ENCODE peak calls at places on chromosome 22, in five cellular contexts. One of them, this sample, is unnamed.

GRCh38 chr22:19733755-19734154 is 10.4 kb downstream of the GP1BB start:
- DNase-seq in thyroid gland: no peak
- DNase-seq in colonic mucosa: no peak
- DNase-seq in CD4-positive, alpha-beta memory T cell: no peak
- DNase-seq in aorta: no peak
- DNase-seq in this sample: no peak

GRCh38 chr22:49371325-49372110 is 456.2 kb downstream of the BRD1 start:
- DNase-seq in CD4-positive, alpha-beta memory T cell: no peak
- DNase-seq in thyroid gland: no peak
- DNase-seq in colonic mucosa: peak; percentile 6
- DNase-seq in aorta: no peak
- DNase-seq in this sample: no peak

GRCh38 chr22:41499624-41500280 is 30.8 kb downstream of the ACO2 start:
- DNase-seq in colonic mucosa: no peak
- DNase-seq in thyroid gland: no peak
- DNase-seq in CD4-positive, alpha-beta memory T cell: no peak
- DNase-seq in aorta: no peak
- DNase-seq in this sample: no peak

GRCh38 chr22:24592144-24592845 is 578 bp downstream of the LRRC75B start:
- DNase-seq in aorta: peak; percentile 56
- DNase-seq in CD4-positive, alpha-beta memory T cell: no peak
- DNase-seq in colonic mucosa: no peak
- DNase-seq in thyroid gland: peak; percentile 42
- DNase-seq in this sample: no peak

GRCh38 chr22:39514373-39514973 is 5.9 kb upstream of the ATF4 start:
- DNase-seq in colonic mucosa: peak; percentile 74
- DNase-seq in CD4-positive, alpha-beta memory T cell: no peak
- DNase-seq in aorta: no peak
- DNase-seq in thyroid gland: peak; percentile 55
- DNase-seq in this sample: peak; percentile 63

GRCh38 chr22:41564563-41564962 is 3.8 kb downstream of the CSDC2 start:
- DNase-seq in CD4-positive, alpha-beta memory T cell: no peak
- DNase-seq in colonic mucosa: no peak
- DNase-seq in aorta: no peak
- DNase-seq in thyroid gland: no peak
- DNase-seq in this sample: no peak

GRCh38 chr22:24994070-24994763 is 41.7 kb downstream of the KIAA1671 start:
- DNase-seq in thyroid gland: peak; percentile 46
- DNase-seq in CD4-positive, alpha-beta memory T cell: no peak
- DNase-seq in aorta: no peak
- DNase-seq in colonic mucosa: peak; percentile 89
- DNase-seq in this sample: no peak

GRCh38 chr22:42930810-42931420 is 73.8 kb upstream of the ARFGAP3 start:
- DNase-seq in thyroid gland: no peak
- DNase-seq in colonic mucosa: no peak
- DNase-seq in CD4-positive, alpha-beta memory T cell: no peak
- DNase-seq in aorta: peak; percentile 59
- DNase-seq in this sample: no peak

GRCh38 chr22:49768961-49769690 is 58.5 kb downstream of the BRD1 start:
- DNase-seq in colonic mucosa: no peak
- DNase-seq in aorta: peak; percentile 37
- DNase-seq in thyroid gland: peak; percentile 83
- DNase-seq in CD4-positive, alpha-beta memory T cell: no peak
- DNase-seq in this sample: no peak

GRCh38 chr22:23243859-23244689 is 63.8 kb downstream of the BCR start:
- DNase-seq in colonic mucosa: no peak
- DNase-seq in thyroid gland: no peak
- DNase-seq in CD4-positive, alpha-beta memory T cell: no peak
- DNase-seq in aorta: peak; percentile 27
- DNase-seq in this sample: no peak

GRCh38 chr22:23246982-23247766 is 66.9 kb downstream of the BCR start:
- DNase-seq in aorta: no peak
- DNase-seq in colonic mucosa: no peak
- DNase-seq in thyroid gland: no peak
- DNase-seq in CD4-positive, alpha-beta memory T cell: no peak
- DNase-seq in this sample: no peak

GRCh38 chr22:23245799-23246136 is 65.5 kb downstream of the BCR start:
- DNase-seq in CD4-positive, alpha-beta memory T cell: no peak
- DNase-seq in colonic mucosa: no peak
- DNase-seq in aorta: no peak
- DNase-seq in thyroid gland: no peak
- DNase-seq in this sample: no peak

GRCh38 chr22:23244690-23245044 is 64.4 kb downstream of the BCR start:
- DNase-seq in CD4-positive, alpha-beta memory T cell: no peak
- DNase-seq in aorta: no peak
- DNase-seq in colonic mucosa: no peak
- DNase-seq in thyroid gland: no peak
- DNase-seq in this sample: no peak

GRCh38 chr22:23245045-23245798 is 64.9 kb downstream of the BCR start:
- DNase-seq in aorta: peak; percentile 62
- DNase-seq in CD4-positive, alpha-beta memory T cell: no peak
- DNase-seq in colonic mucosa: no peak
- DNase-seq in thyroid gland: no peak
- DNase-seq in this sample: no peak
- H3K27ac ChIP-seq in aorta: peak overlapping the region; percentile 73
- H3K27ac ChIP-seq in CD4-positive, alpha-beta memory T cell: no peak overlapping the region
- H3K27ac ChIP-seq in colonic mucosa: no peak overlapping the region
- H3K27ac ChIP-seq in thyroid gland: no peak overlapping the region
- H3K27ac ChIP-seq in this sample: no peak overlapping the region

GRCh38 chr22:47373648-47374272 is 611.3 kb downstream of the TBC1D22A start:
- DNase-seq in thyroid gland: no peak
- DNase-seq in aorta: no peak
- DNase-seq in CD4-positive, alpha-beta memory T cell: no peak
- DNase-seq in colonic mucosa: no peak
- DNase-seq in this sample: no peak
- H3K9me3 ChIP-seq in thyroid gland: no peaks in the 10 kb centered on the region
- H3K9me3 ChIP-seq in aorta: no peaks in the 10 kb centered on the region
- H3K9me3 ChIP-seq in CD4-positive, alpha-beta memory T cell: no peaks in the 10 kb centered on the region
- H3K9me3 ChIP-seq in colonic mucosa: no peaks in the 10 kb centered on the region
- H3K9me3 ChIP-seq in this sample: no peaks in the 10 kb centered on the region

GRCh38 chr22:38239101-38239761 is 33.6 kb downstream of the TMEM184B start:
- DNase-seq in thyroid gland: peak; percentile 78
- DNase-seq in colonic mucosa: no peak
- DNase-seq in aorta: peak; percentile 76
- DNase-seq in CD4-positive, alpha-beta memory T cell: no peak
- DNase-seq in this sample: no peak
- H3K27ac ChIP-seq in thyroid gland: peak overlapping the region; percentile 71
- H3K27ac ChIP-seq in colonic mucosa: peak overlapping the region; percentile 45
- H3K27ac ChIP-seq in aorta: peak overlapping the region; percentile 58
- H3K27ac ChIP-seq in CD4-positive, alpha-beta memory T cell: no peak overlapping the region
- H3K27ac ChIP-seq in this sample: no peak overlapping the region

GRCh38 chr22:47548953-47549740 is 786.7 kb downstream of the TBC1D22A start:
- DNase-seq in colonic mucosa: no peak
- DNase-seq in aorta: no peak
- DNase-seq in CD4-positive, alpha-beta memory T cell: no peak
- DNase-seq in thyroid gland: no peak
- DNase-seq in this sample: no peak

GRCh38 chr22:47549741-47550340 is 787.4 kb downstream of the TBC1D22A start:
- DNase-seq in aorta: no peak
- DNase-seq in thyroid gland: no peak
- DNase-seq in colonic mucosa: no peak
- DNase-seq in CD4-positive, alpha-beta memory T cell: no peak
- DNase-seq in this sample: no peak

GRCh38 chr22:47547239-47547661 is 784.8 kb downstream of the TBC1D22A start:
- DNase-seq in colonic mucosa: no peak
- DNase-seq in thyroid gland: no peak
- DNase-seq in CD4-positive, alpha-beta memory T cell: no peak
- DNase-seq in aorta: no peak
- DNase-seq in this sample: no peak

GRCh38 chr22:47550524-47551437 is 788.3 kb downstream of the TBC1D22A start:
- DNase-seq in thyroid gland: no peak
- DNase-seq in colonic mucosa: no peak
- DNase-seq in aorta: no peak
- DNase-seq in CD4-positive, alpha-beta memory T cell: no peak
- DNase-seq in this sample: no peak

DNA sequence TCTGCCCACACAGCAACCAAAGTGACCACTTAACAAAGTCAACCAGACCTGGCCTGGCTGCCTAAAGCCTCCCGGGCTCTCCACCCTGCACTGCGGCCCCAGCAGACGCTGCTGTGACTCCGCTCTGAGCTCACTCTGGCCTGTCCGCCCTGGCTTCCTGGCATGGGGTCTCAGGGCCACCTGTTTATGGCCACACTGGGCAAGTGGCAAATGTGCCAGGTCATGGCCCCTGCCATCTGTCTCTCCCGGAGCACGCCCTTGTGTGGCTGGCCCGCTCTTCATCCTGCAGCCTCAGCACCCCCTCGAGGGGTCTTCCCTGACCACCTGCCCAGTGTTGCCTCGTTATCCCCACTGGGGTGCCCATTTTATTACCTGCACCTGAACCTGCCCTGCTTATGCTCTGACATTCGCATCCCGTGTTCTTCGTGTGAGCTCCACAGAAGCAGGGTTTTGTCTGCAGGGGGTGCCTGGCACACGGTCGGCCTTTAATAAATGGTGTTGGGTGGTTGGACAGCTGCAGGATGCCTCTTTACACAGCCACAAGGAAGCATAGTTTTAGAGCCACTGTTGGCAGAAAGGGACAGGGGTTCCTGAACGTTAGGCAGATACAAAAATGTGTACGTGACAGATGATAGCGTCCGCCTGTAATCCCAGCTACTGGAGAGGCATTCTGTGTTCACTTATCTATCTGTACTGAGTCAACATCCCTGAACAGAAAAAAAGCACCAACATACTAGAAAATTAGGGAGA is 785.6 kb downstream of the TBC1D22A start:
- DNase-seq in colonic mucosa: no peak
- DNase-seq in CD4-positive, alpha-beta memory T cell: no peak
- DNase-seq in thyroid gland: no peak
- DNase-seq in aorta: no peak
- DNase-seq in this sample: no peak
- H3K9me3 ChIP-seq in colonic mucosa: no peaks in the 10 kb centered on the region
- H3K9me3 ChIP-seq in CD4-positive, alpha-beta memory T cell: no peaks in the 10 kb centered on the region
- H3K9me3 ChIP-seq in thyroid gland: no peaks in the 10 kb centered on the region
- H3K9me3 ChIP-seq in aorta: peaks cover 2% of the 10 kb centered on the region
- H3K9me3 ChIP-seq in this sample: no peaks in the 10 kb centered on the region

DNA sequence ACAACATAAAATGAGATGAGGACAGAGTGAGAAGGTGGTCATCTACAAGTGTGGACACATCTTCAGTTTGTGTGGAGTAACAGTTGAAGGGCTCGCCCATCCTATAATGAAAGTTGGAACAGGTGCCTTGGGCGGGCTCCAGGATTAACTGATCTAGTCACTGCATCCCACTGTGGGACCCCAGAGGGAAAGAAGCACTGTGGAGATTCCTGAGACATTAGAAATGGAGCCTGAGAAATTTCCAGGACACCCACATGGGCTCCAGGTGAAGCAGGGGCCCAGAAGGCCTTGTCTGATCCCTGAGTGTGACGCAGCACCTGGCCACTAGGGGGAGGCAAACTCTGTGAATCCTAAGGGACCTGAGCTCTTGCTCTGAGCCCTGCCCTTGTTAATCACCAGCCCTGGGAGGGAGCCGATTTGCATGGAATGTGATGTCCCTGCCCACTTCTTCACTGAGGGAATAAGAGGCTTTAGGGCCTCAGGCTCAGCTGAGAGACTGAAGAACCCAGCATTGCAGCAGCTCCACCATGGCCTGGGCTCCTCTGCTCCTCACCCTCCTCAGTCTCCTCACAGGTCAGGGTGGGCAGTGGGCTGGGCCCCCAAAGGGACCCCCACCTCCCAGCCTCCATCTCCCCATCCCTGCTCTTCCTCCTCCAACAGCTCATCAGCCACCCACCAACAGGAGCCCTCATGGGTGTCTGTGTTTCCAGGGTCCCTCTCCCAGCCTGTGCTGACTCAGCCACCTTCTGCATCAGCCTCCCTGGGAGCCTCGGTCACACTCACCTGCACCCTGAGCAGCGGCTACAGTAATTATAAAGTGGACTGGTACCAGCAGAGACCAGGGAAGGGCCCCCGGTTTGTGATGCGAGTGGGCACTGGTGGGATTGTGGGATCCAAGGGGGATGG is 98.4 kb downstream of the VPREB1 start:
- DNase-seq in CD4-positive, alpha-beta memory T cell: peak; percentile 53
- DNase-seq in aorta: no peak
- DNase-seq in thyroid gland: peak; percentile 95
- DNase-seq in colonic mucosa: peak; percentile 90
- DNase-seq in this sample: peak; percentile 73
- H3K27ac ChIP-seq in CD4-positive, alpha-beta memory T cell: no peak overlapping the region
- H3K27ac ChIP-seq in aorta: no peak overlapping the region
- H3K27ac ChIP-seq in thyroid gland: no peak overlapping the region
- H3K27ac ChIP-seq in colonic mucosa: no peak overlapping the region
- H3K27ac ChIP-seq in this sample: no peak overlapping the region

GRCh38 chr22:45211848-45212247 is 28.8 kb downstream of the KIAA0930 start:
- DNase-seq in aorta: no peak
- DNase-seq in colonic mucosa: no peak
- DNase-seq in CD4-positive, alpha-beta memory T cell: no peak
- DNase-seq in thyroid gland: no peak
- DNase-seq in this sample: no peak
- H3K9me3 ChIP-seq in aorta: no peaks in the 10 kb centered on the region
- H3K9me3 ChIP-seq in colonic mucosa: no peaks in the 10 kb centered on the region
- H3K9me3 ChIP-seq in CD4-positive, alpha-beta memory T cell: no peaks in the 10 kb centered on the region
- H3K9me3 ChIP-seq in thyroid gland: no peaks in the 10 kb centered on the region
- H3K9me3 ChIP-seq in this sample: no peaks in the 10 kb centered on the region

DNA sequence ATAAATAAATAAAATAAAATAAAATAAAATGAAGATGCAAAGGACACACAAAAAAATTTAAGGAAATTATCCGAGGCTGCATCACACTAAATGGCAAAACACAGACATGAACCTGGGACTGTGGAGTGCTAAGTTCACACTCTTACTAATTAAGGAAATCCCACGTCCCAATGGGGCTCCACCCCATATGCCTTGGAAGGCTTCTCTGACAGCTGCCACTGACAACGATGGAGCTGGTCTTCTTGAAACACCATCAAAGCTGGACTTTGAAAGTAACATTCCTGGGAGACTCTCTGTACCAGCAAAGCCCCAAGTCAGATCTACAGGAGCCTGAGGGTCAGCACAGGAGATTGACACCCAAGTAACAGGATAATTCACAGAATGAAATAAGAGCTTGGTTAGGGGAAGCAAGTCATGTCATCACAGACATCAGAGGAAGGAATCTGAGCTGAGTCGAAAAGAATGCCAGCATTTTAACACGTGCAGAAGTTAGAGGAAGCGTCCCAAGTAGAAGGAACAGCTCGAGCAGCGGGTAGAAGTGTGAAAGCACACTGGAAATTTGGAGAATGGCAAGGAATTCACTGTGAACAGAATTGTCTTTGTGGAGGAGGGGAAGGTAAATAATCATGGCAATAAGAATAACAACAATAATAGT is 13.8 kb downstream of the TPST2 start:
- DNase-seq in aorta: no peak
- DNase-seq in thyroid gland: no peak
- DNase-seq in CD4-positive, alpha-beta memory T cell: no peak
- DNase-seq in colonic mucosa: no peak
- DNase-seq in this sample: no peak
- H3K27ac ChIP-seq in aorta: no peak overlapping the region
- H3K27ac ChIP-seq in thyroid gland: no peak overlapping the region
- H3K27ac ChIP-seq in CD4-positive, alpha-beta memory T cell: no peak overlapping the region
- H3K27ac ChIP-seq in colonic mucosa: no peak overlapping the region
- H3K27ac ChIP-seq in this sample: no peak overlapping the region

GRCh38 chr22:17916226-17916889 is 108.0 kb downstream of the MICAL3 start:
- DNase-seq in aorta: no peak
- DNase-seq in CD4-positive, alpha-beta memory T cell: no peak
- DNase-seq in colonic mucosa: no peak
- DNase-seq in thyroid gland: no peak
- DNase-seq in this sample: no peak
- H3K9me3 ChIP-seq in aorta: no peaks in the 10 kb centered on the region
- H3K9me3 ChIP-seq in CD4-positive, alpha-beta memory T cell: no peaks in the 10 kb centered on the region
- H3K9me3 ChIP-seq in colonic mucosa: no peaks in the 10 kb centered on the region
- H3K9me3 ChIP-seq in thyroid gland: no peaks in the 10 kb centered on the region
- H3K9me3 ChIP-seq in this sample: no peaks in the 10 kb centered on the region